ENCODE peak calls at places on chromosomes 6 and 20, in seven cellular contexts. F is hepatocyte; T is aorta; B is lower lobe of right lung; Z is endodermal cell; O is CD8-positive, alpha-beta memory T cell; C is heart right ventricle. P is an unnamed sample. For H3K27me3 and H3K36me3, the result is how much of the 10 kb centered on the place peaks cover.

GRCh38 chr6:154509421-154510143 is 903 bp downstream of the CNKSR3 start:
- DNase-seq in F (peak), T (peak), B (peak), Z (peak), O (no peak), C (no peak), P (peak)

GRCh38 chr6:2959909-2960719 is 11.3 kb downstream of the SERPINB6 start:
- DNase-seq in F (peak), T (no peak), B (no peak), Z (peak), O (no peak), C (no peak), P (peak)

GRCh38 chr6:35259946-35260626 is 551 bp downstream of the ZNF76 start:
- DNase-seq in F (peak), T (peak), B (peak), Z (peak), O (peak), C (peak), P (peak)

GRCh38 chr6:168301648-168302398 is 17.8 kb downstream of the DACT2 start:
- DNase-seq in F (peak), T (peak), B (no peak), Z (peak), O (no peak), C (no peak), P (peak)

GRCh38 chr6:160088774-160089533 is 32.7 kb upstream of the SLC22A1 start:
- DNase-seq in F (no peak), T (no peak), B (no peak), Z (peak), O (no peak), C (no peak), P (no peak)

GRCh38 chr20:58618694-58619540 is 32.2 kb upstream of the STX16 start:
- DNase-seq in F (no peak), T (peak), B (no peak), Z (peak), O (no peak), C (no peak), P (peak)

GRCh38 chr6:34979994-34980393 is 90.9 kb downstream of the ANKS1A start:
- DNase-seq in F (no peak), T (no peak), B (no peak), Z (no peak), O (no peak), C (no peak), P (no peak)

GRCh38 chr6:91572855-91573254 is 986.0 kb upstream of the MAP3K7 start:
- DNase-seq in F (no peak), T (no peak), B (no peak), Z (no peak), O (no peak), C (no peak), P (no peak)

GRCh38 chr6:33276864-33277662 is at the start of gene B3GALT4:
- DNase-seq in F (peak), T (peak), B (peak), Z (peak), O (peak), C (peak), P (peak)

GRCh38 chr6:33850294-33850693 is 46.5 kb upstream of the MLN start:
- DNase-seq in F (no peak), T (no peak), B (no peak), Z (no peak), O (no peak), C (no peak), P (no peak)

GRCh38 chr6:112665114-112665513 is 318.0 kb downstream of the RFPL4B start:
- DNase-seq in F (no peak), T (no peak), B (no peak), Z (no peak), O (no peak), C (no peak), P (no peak)

GRCh38 chr20:4929686-4930397 is 71.5 kb downstream of the SLC23A2 start:
- DNase-seq in F (no peak), T (no peak), B (no peak), Z (no peak), O (no peak), C (no peak), P (no peak)

GRCh38 chr6:104788400-104788799 is 71.3 kb downstream of the HACE1 start:
- DNase-seq in F (no peak), T (no peak), B (no peak), Z (no peak), O (no peak), C (no peak), P (no peak)

GRCh38 chr6:2749972-2750600 is 636 bp downstream of the MYLK4 start:
- DNase-seq in F (peak), T (peak), B (no peak), Z (peak), O (peak), C (peak), P (peak)

GRCh38 chr6:148835920-148836441 is 89.2 kb downstream of the UST start:
- DNase-seq in F (peak), T (no peak), B (no peak), Z (no peak), O (no peak), C (no peak), P (no peak)

GRCh38 chr6:7684843-7685242 is 41.1 kb upstream of the BMP6 start:
- DNase-seq in F (no peak), T (no peak), B (no peak), Z (peak), O (no peak), C (no peak), P (peak)

GRCh38 chr20:22944062-22944461 is 91.0 kb upstream of the SSTR4 start:
- DNase-seq in F (no peak), T (no peak), B (no peak), Z (no peak), O (no peak), C (no peak), P (no peak)

GRCh38 chr20:61850926-61851900 is 214.5 kb downstream of the TAF4 start:
- DNase-seq in F (no peak), T (no peak), B (no peak), Z (no peak), O (peak), C (no peak), P (no peak)

GRCh38 chr20:5272268-5272667 is 44.5 kb downstream of the PROKR2 start:
- DNase-seq in F (no peak), T (no peak), B (no peak), Z (no peak), O (no peak), C (no peak), P (no peak)

GRCh38 chr20:5328228-5328627 is 11.5 kb upstream of the PROKR2 start:
- DNase-seq in F (no peak), T (no peak), B (no peak), Z (no peak), O (no peak), C (no peak), P (no peak)

GRCh38 chr6:85574932-85575598 is 18.6 kb downstream of the SNX14 start:
- DNase-seq in F (peak), T (no peak), B (no peak), Z (no peak), O (no peak), C (no peak), P (no peak)

GRCh38 chr20:13265941-13266340 is 44.9 kb downstream of the ISM1 start:
- DNase-seq in F (no peak), T (no peak), B (no peak), Z (no peak), O (no peak), C (no peak), P (no peak)

GRCh38 chr6:34663887-34664269 is 32.7 kb downstream of the ILRUN start:
- DNase-seq in F (no peak), T (no peak), B (no peak), Z (no peak), O (no peak), C (no peak), P (no peak)

GRCh38 chr20:43963872-43964791 is 49.5 kb downstream of the TOX2 start:
- DNase-seq in F (no peak), T (peak), B (no peak), Z (peak), O (no peak), C (peak), P (no peak)

GRCh38 chr20:12883507-12883885 is 125.3 kb upstream of the SPTLC3 start:
- DNase-seq in F (no peak), T (no peak), B (no peak), Z (no peak), O (no peak), C (no peak), P (no peak)

GRCh38 chr20:46255440-46256104 is 52.7 kb downstream of the CDH22 start:
- DNase-seq in F (peak), T (peak), B (peak), Z (no peak), O (peak), C (peak), P (no peak)

GRCh38 chr20:17533396-17533795 is 2.2 kb upstream of the BFSP1 start:
- DNase-seq in F (peak), T (no peak), B (no peak), Z (peak), O (no peak), C (no peak), P (peak)

GRCh38 chr20:41004561-41005360 is 23.9 kb upstream of the TOP1 start:
- DNase-seq in F (no peak), T (no peak), B (no peak), Z (no peak), O (no peak), C (no peak), P (no peak)

GRCh38 chr20:59010995-59011873 is 4.2 kb upstream of the CTSZ start:
- DNase-seq in F (no peak), T (peak), B (no peak), Z (no peak), O (peak), C (peak), P (peak)

GRCh38 chr6:36788768-36789167 is 50.5 kb downstream of the CPNE5 start:
- DNase-seq in F (no peak), T (no peak), B (no peak), Z (no peak), O (no peak), C (no peak), P (no peak)

GRCh38 chr6:35955521-35955920 is 34.6 kb upstream of the SRPK1 start:
- DNase-seq in F (no peak), T (no peak), B (no peak), Z (no peak), O (no peak), C (no peak), P (no peak)

GRCh38 chr20:7772376-7772775 is 167.9 kb downstream of the HAO1 start:
- DNase-seq in F (no peak), T (no peak), B (no peak), Z (no peak), O (no peak), C (no peak), P (no peak)

GRCh38 chr6:143579703-143580102 is 68.2 kb upstream of the FUCA2 start:
- DNase-seq in F (no peak), T (peak), B (no peak), Z (no peak), O (no peak), C (peak), P (no peak)

DNA sequence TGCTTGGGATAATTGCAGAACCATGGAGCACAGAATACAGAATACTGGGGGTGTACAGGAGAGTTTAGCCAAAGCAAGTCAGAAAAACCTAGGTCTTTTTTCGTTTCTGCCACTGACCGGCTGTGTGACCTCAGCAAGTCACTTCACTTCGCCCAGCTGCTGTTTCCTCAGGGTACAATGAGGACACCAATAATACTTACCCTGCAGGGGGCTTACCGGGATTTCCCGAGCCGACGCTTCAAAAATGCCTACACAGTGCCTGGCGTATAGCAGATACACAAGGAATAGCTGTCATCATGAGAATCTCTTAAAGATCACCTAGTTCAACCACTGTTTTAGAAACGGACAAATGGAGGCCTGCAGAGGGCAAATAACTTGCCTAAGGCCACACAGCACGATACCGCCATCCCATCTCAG is 772 bp downstream of the RIPOR3 start:
- DNase-seq in F (no peak), T (no peak), B (no peak), Z (no peak), O (no peak), C (no peak), P (no peak)
- H3K4me3 ChIP-seq in F (peak), T (no peak), B (peak), Z (peak), O (peak), C (peak), P (peak)

GRCh38 chr20:60237981-60238380 is 279.8 kb downstream of the CDH26 start:
- DNase-seq in F (no peak), T (no peak), B (no peak), Z (no peak), O (no peak), C (no peak), P (no peak)
- H3K27me3 ChIP-seq in F (under half), T (under half), B (under half), Z (under half), O (under half), C (under half), P (under half)

DNA sequence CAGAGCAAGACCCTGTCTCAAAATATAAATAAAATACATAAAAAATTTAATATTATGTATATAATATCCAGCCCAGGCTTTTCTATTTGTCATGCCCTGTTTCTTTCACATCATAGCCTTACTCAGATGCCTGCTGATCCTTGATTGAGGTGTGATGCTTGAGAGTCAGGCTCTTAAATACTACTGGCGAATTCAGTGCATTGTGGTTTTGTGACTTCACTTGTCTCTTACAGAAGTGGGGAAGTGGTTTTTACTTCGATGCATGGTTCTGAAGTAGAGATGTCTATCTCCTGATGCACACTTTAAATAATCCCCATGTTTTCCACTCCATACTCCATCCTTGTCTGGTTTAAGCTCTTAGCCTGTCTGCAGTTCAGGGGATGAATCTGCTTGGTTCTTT is 29.1 kb downstream of the ASXL1 start:
- DNase-seq in F (no peak), T (no peak), B (no peak), Z (no peak), O (peak), C (no peak), P (no peak)
- H3K36me3 ChIP-seq in F (under half), T (under half), B (under half), Z (under half), O (under half), C (under half), P (under half)

GRCh38 chr20:25408170-25408547 is 686 bp downstream of the GINS1 start:
- DNase-seq in F (no peak), T (no peak), B (no peak), Z (no peak), O (no peak), C (no peak), P (peak)

GRCh38 chr20:25407311-25408169 is at the start of gene GINS1:
- DNase-seq in F (peak), T (peak), B (peak), Z (peak), O (peak), C (peak), P (peak)

GRCh38 chr20:25408890-25409289 is 1.4 kb downstream of the GINS1 start:
- DNase-seq in F (no peak), T (no peak), B (no peak), Z (no peak), O (no peak), C (no peak), P (peak)
- H3K4me3 ChIP-seq in F (no peak), T (no peak), B (no peak), Z (peak), O (no peak), C (no peak), P (no peak)

GRCh38 chr6:28458577-28458976 is 15.3 kb upstream of the ZSCAN23 start:
- DNase-seq in F (no peak), T (no peak), B (no peak), Z (no peak), O (no peak), C (no peak), P (no peak)
- H3K27me3 ChIP-seq in F (under half), T (under half), B (under half), Z (under half), O (under half), C (half or more), P (under half)

DNA sequence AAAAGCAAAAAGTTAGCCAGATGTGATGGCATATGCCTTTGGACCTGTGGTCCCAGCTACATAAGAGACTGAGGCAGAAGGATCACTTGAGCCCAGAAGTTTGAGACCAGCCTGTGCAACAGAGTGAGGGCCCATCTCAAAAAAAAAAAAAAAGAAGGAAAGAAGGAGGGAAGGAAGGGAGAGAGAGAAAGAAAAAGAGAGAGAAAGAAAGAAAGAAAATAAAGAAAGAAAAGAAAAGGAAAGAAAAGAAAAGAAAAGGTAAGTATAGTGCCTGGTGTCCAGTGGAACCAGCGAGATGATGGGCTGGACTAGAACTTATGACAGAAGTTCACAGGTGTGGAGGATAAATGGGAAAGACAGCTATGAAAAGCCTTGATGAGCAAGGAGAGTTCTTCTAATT is 100.9 kb downstream of the QRSL1 start:
- DNase-seq in F (no peak), T (no peak), B (no peak), Z (no peak), O (no peak), C (no peak), P (no peak)
- H3K36me3 ChIP-seq in F (under half), T (under half), B (under half), Z (under half), O (under half), C (under half), P (under half)

DNA sequence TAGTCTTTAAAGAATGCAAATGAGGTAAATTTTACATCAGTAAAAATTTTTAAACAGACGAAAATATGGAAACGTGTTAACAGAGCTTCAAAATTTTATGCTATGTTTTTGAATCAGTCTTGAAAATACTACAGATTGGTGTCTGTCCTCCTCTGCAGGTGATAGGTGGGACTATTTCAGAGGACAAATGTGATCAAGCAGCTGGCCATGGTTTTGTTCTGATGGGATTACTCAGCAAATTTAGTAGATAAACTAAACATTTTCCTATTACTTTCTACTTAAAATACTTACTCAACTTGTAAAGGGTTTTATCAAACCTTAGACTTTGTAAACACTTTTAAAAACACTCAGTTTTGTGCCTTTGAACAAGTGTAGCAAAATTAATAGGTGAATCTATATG is 22.3 kb downstream of the ADGRB3 start:
- DNase-seq in F (no peak), T (no peak), B (no peak), Z (no peak), O (no peak), C (no peak), P (no peak)
- H3K4me3 ChIP-seq in F (no peak), T (no peak), B (no peak), Z (no peak), O (no peak), C (no peak), P (no peak)

GRCh38 chr6:169848946-169849345 is 97.5 kb downstream of the ERMARD start:
- DNase-seq in F (no peak), T (no peak), B (no peak), Z (peak), O (no peak), C (no peak), P (peak)
- H3K27me3 ChIP-seq in F (under half), T (under half), B (under half), Z (under half), O (under half), C (under half), P (under half)

GRCh38 chr6:150998992-150999975 is 133.8 kb downstream of the MTHFD1L start:
- DNase-seq in F (no peak), T (no peak), B (no peak), Z (no peak), O (no peak), C (no peak), P (no peak)
- H3K36me3 ChIP-seq in F (under half), T (under half), B (under half), Z (under half), O (under half), C (under half), P (under half)

GRCh38 chr6:52516269-52516668 is 60.6 kb downstream of the TRAM2 start:
- DNase-seq in F (no peak), T (no peak), B (no peak), Z (no peak), O (no peak), C (no peak), P (no peak)

GRCh38 chr6:52518279-52518944 is 58.4 kb downstream of the TRAM2 start:
- DNase-seq in F (no peak), T (no peak), B (no peak), Z (no peak), O (no peak), C (no peak), P (no peak)

GRCh38 chr6:52519618-52520017 is 57.2 kb downstream of the TRAM2 start:
- DNase-seq in F (no peak), T (no peak), B (no peak), Z (no peak), O (no peak), C (no peak), P (no peak)

GRCh38 chr6:52516943-52517342 is 59.9 kb downstream of the TRAM2 start:
- DNase-seq in F (no peak), T (no peak), B (no peak), Z (no peak), O (no peak), C (no peak), P (no peak)

DNA sequence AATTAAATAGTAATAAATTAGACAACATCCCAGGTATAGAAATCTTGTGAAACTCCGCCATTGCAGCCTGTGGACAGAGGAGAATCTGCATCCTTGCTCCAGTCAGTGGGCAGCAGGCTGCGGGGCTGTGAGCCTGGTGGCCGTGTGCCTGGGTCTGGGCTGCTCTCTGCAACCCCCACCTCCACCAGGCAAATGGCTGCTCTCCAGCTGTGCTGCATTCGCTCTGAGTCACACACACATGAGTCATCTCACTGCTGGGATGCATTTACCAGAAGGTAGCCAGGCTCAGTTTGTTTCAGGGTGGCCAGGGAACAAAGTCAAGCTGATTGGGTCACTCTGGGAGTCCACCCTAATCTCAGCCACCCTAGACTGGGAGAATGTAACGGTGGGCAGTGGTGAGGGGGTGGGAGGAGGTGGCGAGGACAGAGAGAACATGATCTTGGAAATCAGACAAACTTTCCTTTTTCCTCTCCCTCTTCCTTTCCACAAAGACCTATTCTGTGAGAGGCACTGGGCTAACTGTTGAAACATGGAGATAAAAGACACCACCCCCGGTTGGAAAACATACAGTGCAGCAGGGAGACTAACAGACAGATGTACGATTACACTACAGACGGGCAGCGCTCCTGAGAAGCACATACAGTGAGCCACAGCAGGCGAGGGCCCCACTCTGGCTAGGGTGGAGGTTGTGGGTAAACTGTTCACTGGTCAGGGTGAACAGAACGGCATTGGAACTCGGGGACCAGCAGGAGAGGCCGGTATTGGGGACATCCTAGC is 59.2 kb downstream of the TRAM2 start:
- DNase-seq in F (peak), T (peak), B (no peak), Z (peak), O (no peak), C (peak), P (peak)
- H3K4me3 ChIP-seq in F (no peak), T (no peak), B (no peak), Z (peak), O (no peak), C (no peak), P (no peak)

P was measured in H7.